ENCODE peak calls at places on chromosome 12, in four cellular contexts. N is Peyer's patch, F is heart left ventricle, W is right cardiac atrium. K is an unnamed sample.

GRCh38 chr12:49253033-49253623 is 11.8 kb upstream of the TUBA1C start:
- DNase-seq in N (no peak), W (no peak), F (no peak), K (no peak)

GRCh38 chr12:47734725-47735480 is 9.6 kb upstream of the ENDOU start:
- DNase-seq in W (peak; percentile 80), N (no peak), F (no peak), K (no peak)

GRCh38 chr12:110600254-110600653 is 13.7 kb upstream of the TCTN1 start:
- DNase-seq in F (no peak), N (no peak), W (no peak), K (no peak)

GRCh38 chr12:19129486-19130223 is at the start of gene PLEKHA5:
- DNase-seq in N (peak; percentile 18), F (peak; percentile 77), W (peak; percentile 92), K (peak; percentile 76)

GRCh38 chr12:108772247-108772646 is 40.9 kb upstream of the CORO1C start:
- DNase-seq in F (no peak), N (peak; percentile 19), W (peak; percentile 72), K (no peak)

GRCh38 chr12:71556881-71557280 is 106.8 kb downstream of the ZFC3H1 start:
- DNase-seq in W (no peak), N (no peak), F (no peak), K (no peak)

GRCh38 chr12:57864811-57865751 is 18.6 kb upstream of the CTDSP2 start:
- DNase-seq in W (peak; percentile 95), F (peak; percentile 80), N (peak; percentile 31), K (peak; percentile 81)

GRCh38 chr12:47750229-47750798 is 8.4 kb downstream of the RAPGEF3 start:
- DNase-seq in N (no peak), F (no peak), W (no peak), K (no peak)

GRCh38 chr12:11797317-11797913 is 147.9 kb downstream of the ETV6 start:
- DNase-seq in N (no peak), W (no peak), F (no peak), K (no peak)

GRCh38 chr12:10392394-10392930 is 2.6 kb upstream of the KLRK1 start:
- DNase-seq in F (peak; percentile 41), W (peak; percentile 72), N (peak; percentile 31), K (no peak)

GRCh38 chr12:52307836-52308806 is 13.1 kb downstream of the KRT83 start:
- DNase-seq in N (no peak), W (peak; percentile 83), F (peak; percentile 37), K (peak; percentile 63)

GRCh38 chr12:15005064-15005463 is 32.2 kb downstream of the PDE6H start:
- DNase-seq in F (no peak), N (no peak), W (no peak), K (no peak)

GRCh38 chr12:50084775-50085614 is at the start of gene SMARCD1:
- DNase-seq in W (peak; percentile 97), F (peak; percentile 92), N (peak; percentile 91), K (peak; percentile 96)

GRCh38 chr12:131775904-131776889 is 52.0 kb upstream of the MMP17 start:
- DNase-seq in F (no peak), N (peak; percentile 43), W (no peak), K (no peak)

GRCh38 chr12:113647048-113647447 is 175.4 kb upstream of the LHX5 start:
- DNase-seq in W (no peak), N (no peak), F (no peak), K (no peak)

GRCh38 chr12:121774968-121775474 is 18.5 kb downstream of the RHOF start:
- DNase-seq in W (no peak), F (no peak), N (no peak), K (no peak)

GRCh38 chr12:52058631-52059324 is 7.5 kb downstream of the NR4A1 start:
- DNase-seq in N (no peak), W (peak; percentile 64), F (no peak), K (peak; percentile 39)

GRCh38 chr12:1794440-1795090 is 25.8 kb upstream of the LRTM2 start:
- DNase-seq in F (no peak), W (no peak), N (no peak), K (no peak)

GRCh38 chr12:28374556-28374955 is 184.3 kb downstream of the CCDC91 start:
- DNase-seq in N (no peak), W (no peak), F (no peak), K (no peak)

GRCh38 chr12:127623362-127623761 is 643.6 kb upstream of the TMEM132C start:
- DNase-seq in F (no peak), N (no peak), W (no peak), K (no peak)

GRCh38 chr12:78726854-78727253 is 137.7 kb upstream of the SYT1 start:
- DNase-seq in W (no peak), N (no peak), F (no peak), K (no peak)

GRCh38 chr12:1930816-1931597 is 12.6 kb upstream of the CACNA2D4 start:
- DNase-seq in W (peak; percentile 48), F (no peak), N (no peak), K (no peak)

GRCh38 chr12:89863968-89864367 is 155.3 kb upstream of the ATP2B1 start:
- DNase-seq in F (no peak), N (no peak), W (no peak), K (no peak)

GRCh38 chr12:93943766-93944165 is 204.6 kb upstream of the PLXNC1 start:
- DNase-seq in N (no peak), W (peak; percentile 48), F (no peak), K (no peak)

GRCh38 chr12:100539209-100539608 is 34.3 kb upstream of the GAS2L3 start:
- DNase-seq in W (no peak), F (no peak), N (no peak), K (peak; percentile 34)

GRCh38 chr12:104469523-104469922 is 12.8 kb downstream of the CHST11 start:
- DNase-seq in N (no peak), W (no peak), F (no peak), K (no peak)
- H3K4me1 ChIP-seq in N (no peaks in the 10 kb centered on the region), W (no peaks in the 10 kb centered on the region), F (no peaks in the 10 kb centered on the region), K (no peaks in the 10 kb centered on the region)

GRCh38 chr12:64679487-64679983 is 69.2 kb downstream of the RASSF3 start:
- DNase-seq in F (peak; percentile 60), W (peak; percentile 90), N (peak; percentile 67), K (peak; percentile 74)
- H3K4me1 ChIP-seq in F (peaks cover 42% of the 10 kb centered on the region), W (peaks cover 11% of the 10 kb centered on the region), N (peaks cover 7% of the 10 kb centered on the region), K (peaks cover 51% of the 10 kb centered on the region)

DNA sequence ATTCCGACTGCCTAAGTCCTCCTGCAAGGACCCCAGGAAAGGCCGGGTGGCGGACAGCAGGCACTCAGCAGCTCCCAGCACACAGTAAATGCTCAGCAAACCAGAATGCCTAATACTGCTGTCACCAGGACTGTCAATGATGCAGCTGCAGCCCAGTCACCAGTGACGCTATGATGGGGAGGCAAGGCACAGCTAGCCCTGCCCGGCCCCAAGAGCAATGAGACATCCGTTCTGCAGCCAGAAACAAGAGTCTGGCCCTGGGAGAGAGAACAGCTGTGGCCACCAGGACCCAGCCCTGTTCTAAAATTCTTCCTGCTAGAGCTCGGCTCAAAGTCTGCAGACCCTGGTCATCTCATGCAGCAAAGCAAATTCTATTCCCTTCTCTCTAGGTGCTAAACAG is 69.8 kb downstream of the NCOR2 start:
- DNase-seq in W (peak; percentile 89), N (no peak), F (peak; percentile 85), K (peak; percentile 64)
- H3K4me1 ChIP-seq in W (peaks cover 32% of the 10 kb centered on the region), N (no peaks in the 10 kb centered on the region), F (peaks cover 52% of the 10 kb centered on the region), K (no peaks in the 10 kb centered on the region)

GRCh38 chr12:32891526-32891925 is 5.1 kb downstream of the PKP2 start:
- DNase-seq in N (no peak), W (no peak), F (no peak), K (no peak)

GRCh38 chr12:32894566-32894965 is 2.0 kb downstream of the PKP2 start:
- DNase-seq in N (no peak), F (no peak), W (no peak), K (no peak)

GRCh38 chr12:32893458-32893857 is 3.1 kb downstream of the PKP2 start:
- DNase-seq in F (no peak), N (no peak), W (no peak), K (no peak)

GRCh38 chr12:32893008-32893407 is 3.6 kb downstream of the PKP2 start:
- DNase-seq in W (no peak), F (no peak), N (no peak), K (no peak)

DNA sequence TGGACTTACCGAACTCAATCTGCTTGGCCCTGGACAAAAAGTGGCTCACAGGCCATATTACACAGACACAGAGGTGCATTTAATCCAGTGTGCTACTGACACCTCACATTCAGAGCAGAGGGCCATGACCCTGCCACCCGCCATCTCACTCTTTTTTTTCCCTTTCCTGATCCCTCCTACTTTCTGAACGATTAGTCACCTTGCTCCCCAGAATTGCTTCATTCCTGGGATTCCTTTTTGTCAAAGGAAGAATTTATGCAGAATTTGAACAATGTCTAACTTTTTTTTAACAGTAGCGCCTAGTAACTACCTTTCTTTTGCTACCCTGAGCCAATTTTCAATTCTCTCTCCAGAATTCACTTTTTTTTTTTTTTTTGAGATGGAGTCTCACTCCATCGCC is 4.6 kb downstream of the PKP2 start:
- DNase-seq in F (no peak), N (no peak), W (no peak), K (no peak)
- H3K4me1 ChIP-seq in F (peaks cover 3% of the 10 kb centered on the region), N (no peaks in the 10 kb centered on the region), W (peaks cover 3% of the 10 kb centered on the region), K (peaks cover 11% of the 10 kb centered on the region)

DNA sequence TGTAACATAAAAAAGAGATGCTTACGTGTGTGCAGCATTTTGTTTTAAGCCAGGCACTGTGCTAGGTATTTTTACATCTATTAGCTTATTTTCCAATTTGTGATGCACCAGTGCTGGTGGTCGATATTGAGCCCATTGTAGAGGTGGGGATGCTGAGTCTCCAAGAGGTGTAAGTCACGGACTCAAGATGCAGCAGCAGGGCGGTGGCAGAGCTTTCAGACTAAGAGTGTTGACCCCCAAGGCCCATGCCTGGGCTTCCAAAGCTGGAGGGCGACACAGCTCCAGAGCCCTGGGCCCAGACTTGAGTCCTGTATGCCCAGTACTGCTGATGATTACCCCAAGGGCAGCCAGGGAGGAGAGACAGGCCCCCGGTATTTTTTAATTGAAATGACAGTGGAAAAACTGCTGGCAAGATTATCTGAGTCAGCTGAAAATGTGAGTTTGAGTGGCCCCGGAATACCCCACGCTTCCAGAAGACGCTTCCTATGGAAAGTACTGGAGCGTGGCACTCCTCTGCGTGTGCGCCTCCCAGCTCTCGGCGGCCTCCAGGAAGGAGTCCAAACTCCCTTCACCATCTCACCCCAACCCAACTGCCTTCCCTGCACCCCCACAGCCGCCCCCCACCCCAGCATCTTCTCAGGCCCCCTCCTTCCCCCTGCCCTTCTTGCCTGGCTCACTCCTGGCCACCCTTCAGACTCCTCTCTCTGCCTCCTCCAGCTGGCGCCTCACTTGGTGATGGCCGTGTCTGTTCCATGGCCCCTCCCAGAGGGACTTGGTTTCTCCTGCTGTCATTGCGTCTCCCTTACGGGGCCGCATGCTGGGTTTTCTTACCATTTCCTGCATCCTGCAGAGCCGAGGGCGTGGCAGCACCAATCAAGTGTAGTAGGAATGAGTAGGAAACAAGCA is 40.7 kb downstream of the ELK3 start:
- DNase-seq in F (no peak), W (peak; percentile 47), N (no peak), K (no peak)
- H3K4me1 ChIP-seq in F (peaks cover 63% of the 10 kb centered on the region), W (peaks cover 40% of the 10 kb centered on the region), N (peaks cover 7% of the 10 kb centered on the region), K (peaks cover 18% of the 10 kb centered on the region)

DNA sequence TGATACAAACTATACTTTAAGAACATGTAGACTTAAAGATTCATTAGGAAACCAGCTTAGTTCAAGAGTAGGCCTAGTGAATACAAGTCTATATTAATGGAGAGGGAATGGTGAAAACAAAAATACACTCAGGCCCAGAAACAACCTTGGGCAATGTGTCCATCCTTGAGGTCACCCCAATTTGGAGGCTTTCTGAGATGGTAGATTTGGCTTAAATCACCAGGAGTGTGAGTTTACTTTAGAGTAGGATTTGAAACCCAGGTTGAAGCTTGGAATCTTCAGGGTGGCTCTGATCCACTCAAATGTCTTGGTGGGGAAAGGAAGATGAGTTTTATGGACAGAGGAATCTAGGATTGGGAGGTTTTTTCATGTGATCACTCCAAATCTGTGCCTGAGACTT is 10.5 kb downstream of the LDHB start:
- DNase-seq in N (no peak), F (no peak), W (no peak), K (no peak)
- H3K4me1 ChIP-seq in N (no peaks in the 10 kb centered on the region), F (peaks cover 16% of the 10 kb centered on the region), W (peaks cover 5% of the 10 kb centered on the region), K (no peaks in the 10 kb centered on the region)

K was measured in mucosa of descending colon.